ENCODE peak calls at places on chromosomes 4 and X, in nine cellular contexts. V is prostate gland; H is GM23248; O is right lobe of liver; B is HCT116; Q is effector memory CD4-positive, alpha-beta T cell; P is A673; T is lung; L is astrocyte. Z is an unnamed sample. For H3K36me3, the result is how much of the 10 kb centered on the place peaks cover.

GRCh38 chrX:150694738-150695410 is 1.7 kb downstream of the MTMR1 start:
- DNase-seq in V (no peak), H (no peak), O (no peak), B (no peak), Q (no peak), P (no peak), T (no peak), L (no peak), Z (peak)

GRCh38 chrX:45191820-45192409 is 8.8 kb downstream of the DIPK2B start:
- DNase-seq in V (no peak), H (no peak), O (no peak), B (no peak), Q (no peak), P (no peak), T (no peak), L (peak), Z (no peak)

GRCh38 chr4:105894570-105895323 is 524 bp upstream of the NPNT start:
- DNase-seq in V (peak), H (peak), O (no peak), B (peak), Q (no peak), P (no peak), T (peak), L (peak), Z (no peak)

GRCh38 chrX:79288723-79289122 is 78.4 kb downstream of the ITM2A start:
- DNase-seq in V (no peak), H (no peak), O (no peak), B (no peak), Q (no peak), P (no peak), T (no peak), L (no peak), Z (no peak)

GRCh38 chr4:31545330-31545729 is 825.2 kb downstream of the PCDH7 start:
- DNase-seq in V (no peak), H (no peak), O (no peak), B (no peak), Q (no peak), P (no peak), T (no peak), L (no peak), Z (no peak)

GRCh38 chr4:149823770-149824221 is 8.2 kb upstream of the IQCM start:
- DNase-seq in V (no peak), H (peak), O (no peak), B (peak), Q (no peak), P (peak), T (no peak), L (peak), Z (no peak)

GRCh38 chr4:52038109-52038912 is at the start of gene SGCB:
- DNase-seq in V (peak), H (peak), O (peak), B (no peak), Q (peak), P (peak), T (peak), L (peak), Z (peak)

GRCh38 chr4:14650127-14650526 is 352.2 kb upstream of the CPEB2 start:
- DNase-seq in V (no peak), H (peak), O (no peak), B (no peak), Q (no peak), P (no peak), T (no peak), L (no peak), Z (no peak)

GRCh38 chr4:52371861-52372260 is 287.2 kb downstream of the USP46 start:
- DNase-seq in V (no peak), H (no peak), O (no peak), B (no peak), Q (no peak), P (no peak), T (no peak), L (no peak), Z (no peak)

GRCh38 chrX:150546711-150547153 is 21.7 kb upstream of the MTM1 start:
- DNase-seq in V (no peak), H (peak), O (peak), B (no peak), Q (peak), P (no peak), T (no peak), L (no peak), Z (peak)

GRCh38 chr4:42865572-42866189 is 26.8 kb upstream of the GRXCR1 start:
- DNase-seq in V (peak), H (peak), O (no peak), B (peak), Q (peak), P (peak), T (peak), L (peak), Z (peak)

GRCh38 chrX:12469296-12469695 is 321.9 kb upstream of the PRPS2 start:
- DNase-seq in V (no peak), H (no peak), O (no peak), B (no peak), Q (no peak), P (no peak), T (no peak), L (peak), Z (no peak)

GRCh38 chrX:109270580-109271484 is 211.1 kb downstream of the GUCY2F start:
- DNase-seq in V (peak), H (peak), O (no peak), B (peak), Q (no peak), P (peak), T (peak), L (peak), Z (no peak)

GRCh38 chrX:41386222-41386990 is 52.4 kb downstream of the DDX3X start:
- DNase-seq in V (no peak), H (peak), O (peak), B (no peak), Q (no peak), P (no peak), T (no peak), L (peak), Z (no peak)

GRCh38 chr4:79958511-79959264 is 114.3 kb downstream of the ANTXR2 start:
- DNase-seq in V (no peak), H (no peak), O (no peak), B (no peak), Q (no peak), P (peak), T (no peak), L (no peak), Z (no peak)

GRCh38 chrX:47184486-47184885 is 9.1 kb upstream of the UBA1 start:
- DNase-seq in V (no peak), H (no peak), O (peak), B (no peak), Q (no peak), P (no peak), T (no peak), L (no peak), Z (no peak)

GRCh38 chrX:447052-447451 is 60.3 kb upstream of the PPP2R3B start:
- DNase-seq in V (no peak), H (no peak), O (peak), B (no peak), Q (no peak), P (no peak), T (no peak), L (no peak), Z (no peak)

GRCh38 chr4:105186701-105187158 is 40.1 kb downstream of the TET2 start:
- DNase-seq in V (no peak), H (peak), O (no peak), B (no peak), Q (no peak), P (peak), T (no peak), L (peak), Z (no peak)

GRCh38 chrX:20063716-20064351 is 52.9 kb downstream of the MAP7D2 start:
- DNase-seq in V (no peak), H (peak), O (no peak), B (no peak), Q (no peak), P (no peak), T (no peak), L (no peak), Z (no peak)

GRCh38 chrX:84453351-84454246 is 48.7 kb downstream of the HDX start:
- DNase-seq in V (no peak), H (no peak), O (peak), B (no peak), Q (no peak), P (no peak), T (no peak), L (no peak), Z (no peak)

GRCh38 chr4:109876634-109877265 is 28.8 kb downstream of the LRIT3 start:
- DNase-seq in V (no peak), H (no peak), O (no peak), B (no peak), Q (no peak), P (no peak), T (no peak), L (no peak), Z (no peak)

GRCh38 chrX:56600987-56601386 is 37.6 kb downstream of the UBQLN2 start:
- DNase-seq in V (no peak), H (no peak), O (no peak), B (no peak), Q (no peak), P (no peak), T (no peak), L (no peak), Z (no peak)

GRCh38 chr4:42566835-42567234 is 90.1 kb downstream of the ATP8A1 start:
- DNase-seq in V (no peak), H (peak), O (no peak), B (no peak), Q (no peak), P (no peak), T (no peak), L (no peak), Z (no peak)

DNA sequence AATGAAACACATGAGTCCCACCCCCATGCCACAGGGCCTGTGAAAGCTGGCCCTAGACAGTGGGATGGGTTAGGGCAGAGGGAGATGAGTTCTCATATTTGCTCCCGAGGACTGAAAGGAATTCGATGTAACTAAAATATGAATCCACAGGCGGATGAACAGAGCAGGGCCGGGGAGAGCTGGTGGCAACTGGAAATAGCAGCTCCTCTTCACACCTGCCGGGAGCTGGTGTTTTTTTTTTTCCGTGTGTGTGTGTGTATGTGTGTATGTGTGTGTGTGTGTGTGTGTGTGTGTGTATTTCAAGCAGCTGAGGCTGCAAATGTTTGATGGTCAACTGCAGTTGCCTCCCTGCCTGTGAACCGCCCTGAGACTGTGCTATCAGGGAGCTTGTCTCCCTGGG is 115.1 kb upstream of the PSAPL1 start:
- DNase-seq in V (no peak), H (no peak), O (no peak), B (no peak), Q (no peak), P (no peak), T (no peak), L (no peak), Z (no peak)
- H3K27ac ChIP-seq in V (no peak), H (no peak), O (no peak), B (no peak), Q (no peak), P (no peak), T (no peak), L (no peak), Z (no peak)

GRCh38 chrX:130211415-130212186 is 39.8 kb downstream of the RAB33A start:
- DNase-seq in V (no peak), H (no peak), O (no peak), B (no peak), Q (no peak), P (no peak), T (no peak), L (no peak), Z (no peak)
- H3K36me3 ChIP-seq in V (under half), H (under half), O (under half), B (under half), Q (under half), P (under half), T (under half), L (under half), Z (under half)

GRCh38 chr4:38785041-38785790 is 2.4 kb upstream of the TLR10 start:
- DNase-seq in V (no peak), H (no peak), O (no peak), B (no peak), Q (no peak), P (no peak), T (no peak), L (no peak), Z (no peak)
- H3K27ac ChIP-seq in V (no peak), H (no peak), O (no peak), B (no peak), Q (no peak), P (no peak), T (no peak), L (no peak), Z (no peak)

DNA sequence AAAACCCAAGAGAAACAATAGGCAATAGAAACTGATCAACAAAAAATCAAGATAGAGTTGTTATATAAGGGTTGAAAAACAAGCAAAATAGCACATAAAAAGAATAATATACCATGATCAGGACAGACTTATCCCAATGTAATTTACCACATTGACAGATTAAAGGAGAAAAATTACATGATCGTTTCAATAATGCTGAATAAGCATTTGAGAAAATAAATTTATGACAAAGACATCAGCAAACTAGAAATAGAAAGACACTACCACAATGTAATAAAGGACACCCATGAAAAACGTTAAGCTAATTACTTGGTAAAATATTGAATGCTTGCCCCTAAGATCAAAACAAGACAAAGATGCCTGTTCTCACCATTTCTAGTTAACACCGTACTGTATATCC is 105.6 kb downstream of the ARHGEF9 start:
- DNase-seq in V (no peak), H (no peak), O (no peak), B (no peak), Q (no peak), P (no peak), T (no peak), L (no peak), Z (no peak)
- H3K36me3 ChIP-seq in V (under half), H (under half), O (under half), B (under half), Q (under half), P (under half), T (under half), L (under half), Z (under half)

GRCh38 chr4:127045872-127046271 is 586.9 kb upstream of the INTU start:
- DNase-seq in V (no peak), H (no peak), O (no peak), B (no peak), Q (no peak), P (peak), T (no peak), L (no peak), Z (no peak)
- H3K27ac ChIP-seq in V (no peak), H (no peak), O (no peak), B (no peak), Q (no peak), P (no peak), T (no peak), L (peak), Z (no peak)

GRCh38 chr4:100164808-100165760 is 25.2 kb downstream of the DDIT4L start:
- DNase-seq in V (no peak), H (no peak), O (no peak), B (no peak), Q (no peak), P (no peak), T (no peak), L (no peak), Z (no peak)

GRCh38 chr4:100162027-100162685 is 28.1 kb downstream of the DDIT4L start:
- DNase-seq in V (no peak), H (no peak), O (no peak), B (no peak), Q (no peak), P (peak), T (no peak), L (no peak), Z (no peak)

GRCh38 chr4:100168521-100168920 is 21.7 kb downstream of the DDIT4L start:
- DNase-seq in V (no peak), H (peak), O (no peak), B (no peak), Q (no peak), P (no peak), T (no peak), L (peak), Z (no peak)

GRCh38 chr4:100166297-100167034 is 23.8 kb downstream of the DDIT4L start:
- DNase-seq in V (no peak), H (no peak), O (no peak), B (no peak), Q (no peak), P (no peak), T (no peak), L (no peak), Z (no peak)

DNA sequence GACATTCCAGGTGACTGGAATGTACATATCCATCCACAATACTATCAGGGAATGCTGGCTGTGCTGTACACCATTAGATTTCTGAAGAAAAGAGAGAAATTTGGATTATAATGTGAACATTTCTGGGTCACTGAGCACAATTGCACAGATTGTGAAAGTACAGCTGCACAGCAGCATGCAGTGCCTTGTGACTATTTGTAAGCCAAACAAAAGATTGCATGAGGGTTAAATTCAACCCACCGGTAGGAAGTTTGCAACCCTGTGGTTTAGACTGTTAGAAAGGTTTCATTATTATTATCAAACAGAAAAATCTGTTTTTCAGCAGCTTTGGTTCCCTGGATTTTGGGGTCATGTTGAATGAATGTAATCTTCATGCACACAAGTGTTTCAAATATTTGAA is 24.5 kb downstream of the DDIT4L start:
- DNase-seq in V (no peak), H (no peak), O (no peak), B (no peak), Q (no peak), P (no peak), T (no peak), L (peak), Z (no peak)
- H3K36me3 ChIP-seq in V (under half), H (under half), O (under half), B (under half), Q (under half), P (under half), T (under half), L (under half), Z (under half)

GRCh38 chrX:136210243-136210642 is 41.0 kb downstream of the MAP7D3 start:
- DNase-seq in V (no peak), H (no peak), O (no peak), B (no peak), Q (no peak), P (no peak), T (no peak), L (no peak), Z (no peak)
- H3K27ac ChIP-seq in V (no peak), H (no peak), O (no peak), B (no peak), Q (no peak), P (no peak), T (no peak), L (no peak), Z (no peak)

GRCh38 chr4:2946812-2947600 is 16.2 kb downstream of the NOP14 start:
- DNase-seq in V (no peak), H (no peak), O (peak), B (no peak), Q (no peak), P (no peak), T (no peak), L (peak), Z (no peak)

GRCh38 chr4:2950221-2950989 is 12.8 kb downstream of the NOP14 start:
- DNase-seq in V (no peak), H (no peak), O (peak), B (no peak), Q (no peak), P (no peak), T (no peak), L (no peak), Z (no peak)

GRCh38 chr4:2947926-2948325 is 15.3 kb downstream of the NOP14 start:
- DNase-seq in V (no peak), H (no peak), O (peak), B (no peak), Q (no peak), P (no peak), T (no peak), L (no peak), Z (no peak)

GRCh38 chr4:2948895-2949781 is 14.1 kb downstream of the NOP14 start:
- DNase-seq in V (no peak), H (peak), O (peak), B (peak), Q (no peak), P (peak), T (no peak), L (no peak), Z (no peak)

GRCh38 chr4:2949782-2950125 is 13.5 kb downstream of the NOP14 start:
- DNase-seq in V (no peak), H (no peak), O (no peak), B (no peak), Q (no peak), P (no peak), T (no peak), L (no peak), Z (no peak)
- H3K36me3 ChIP-seq in V (under half), H (half or more), O (under half), B (half or more), Q (half or more), P (half or more), T (half or more), L (half or more), Z (half or more)